ENCODE peak calls at places on chromosomes 4 and X, in four cellular contexts. One of them, this sample, is unnamed.
A peak's percentile ranks its signal among the peaks of the same experiment; 100 is the strongest.

GRCh38 chr4:184232975-184233374 is 15.3 kb upstream of the ENPP6 start:
- DNase-seq in Kasumi-1: no peak
- DNase-seq in activated CD4-positive, alpha-beta T cell treated with anti-CD3 and anti-CD28 coated beads for 1 hour: no peak
- DNase-seq in HFFc6: no peak
- DNase-seq in this sample: no peak

GRCh38 chr4:73589261-73589847 is 30.9 kb downstream of the RASSF6 start:
- DNase-seq in HFFc6: peak; percentile 50
- DNase-seq in activated CD4-positive, alpha-beta T cell treated with anti-CD3 and anti-CD28 coated beads for 1 hour: no peak
- DNase-seq in Kasumi-1: no peak
- DNase-seq in this sample: no peak

GRCh38 chrX:8731579-8732395 is at the start of gene ANOS1:
- DNase-seq in Kasumi-1: peak; percentile 24
- DNase-seq in activated CD4-positive, alpha-beta T cell treated with anti-CD3 and anti-CD28 coated beads for 1 hour: no peak
- DNase-seq in HFFc6: no peak
- DNase-seq in this sample: no peak

GRCh38 chr4:139988863-139989765 is 164.9 kb downstream of the MAML3 start:
- DNase-seq in HFFc6: peak; percentile 86
- DNase-seq in activated CD4-positive, alpha-beta T cell treated with anti-CD3 and anti-CD28 coated beads for 1 hour: no peak
- DNase-seq in Kasumi-1: peak; percentile 32
- DNase-seq in this sample: peak; percentile 72

GRCh38 chr4:77852892-77853495 is 9.6 kb upstream of the MRPL1 start:
- DNase-seq in HFFc6: no peak
- DNase-seq in activated CD4-positive, alpha-beta T cell treated with anti-CD3 and anti-CD28 coated beads for 1 hour: peak; percentile 28
- DNase-seq in Kasumi-1: peak; percentile 91
- DNase-seq in this sample: peak; percentile 74

GRCh38 chrX:48560681-48561080 is 13.6 kb upstream of the RBM3 start:
- DNase-seq in Kasumi-1: no peak
- DNase-seq in HFFc6: no peak
- DNase-seq in activated CD4-positive, alpha-beta T cell treated with anti-CD3 and anti-CD28 coated beads for 1 hour: no peak
- DNase-seq in this sample: no peak

GRCh38 chr4:160848901-160849735 is 1314.7 kb downstream of the FSTL5 start:
- DNase-seq in activated CD4-positive, alpha-beta T cell treated with anti-CD3 and anti-CD28 coated beads for 1 hour: no peak
- DNase-seq in Kasumi-1: no peak
- DNase-seq in HFFc6: no peak
- DNase-seq in this sample: no peak

GRCh38 chr4:21134994-21135393 is 434.7 kb downstream of the PACRGL start:
- DNase-seq in activated CD4-positive, alpha-beta T cell treated with anti-CD3 and anti-CD28 coated beads for 1 hour: no peak
- DNase-seq in Kasumi-1: peak; percentile 43
- DNase-seq in HFFc6: peak; percentile 27
- DNase-seq in this sample: peak; percentile 27

GRCh38 chrX:135436966-135437866 is 15.5 kb downstream of the SMIM10L2A start:
- DNase-seq in HFFc6: no peak
- DNase-seq in Kasumi-1: no peak
- DNase-seq in activated CD4-positive, alpha-beta T cell treated with anti-CD3 and anti-CD28 coated beads for 1 hour: no peak
- DNase-seq in this sample: no peak

GRCh38 chrX:154051210-154051810 is 31.6 kb upstream of the IRAK1 start:
- DNase-seq in HFFc6: peak; percentile 28
- DNase-seq in activated CD4-positive, alpha-beta T cell treated with anti-CD3 and anti-CD28 coated beads for 1 hour: peak; percentile 33
- DNase-seq in Kasumi-1: peak; percentile 37
- DNase-seq in this sample: peak; percentile 49

GRCh38 chrX:11766487-11766886 is 8.4 kb downstream of the MSL3 start:
- DNase-seq in Kasumi-1: no peak
- DNase-seq in HFFc6: no peak
- DNase-seq in activated CD4-positive, alpha-beta T cell treated with anti-CD3 and anti-CD28 coated beads for 1 hour: peak; percentile 14
- DNase-seq in this sample: no peak

GRCh38 chr4:90127223-90127705 is at the start of gene CCSER1:
- DNase-seq in HFFc6: no peak
- DNase-seq in Kasumi-1: peak; percentile 78
- DNase-seq in activated CD4-positive, alpha-beta T cell treated with anti-CD3 and anti-CD28 coated beads for 1 hour: peak; percentile 15
- DNase-seq in this sample: no peak

GRCh38 chr4:140807491-140808257 is 51.5 kb upstream of the TBC1D9 start:
- DNase-seq in activated CD4-positive, alpha-beta T cell treated with anti-CD3 and anti-CD28 coated beads for 1 hour: no peak
- DNase-seq in HFFc6: peak; percentile 2
- DNase-seq in Kasumi-1: no peak
- DNase-seq in this sample: peak; percentile 84

GRCh38 chr4:151152033-151152432 is 52.6 kb downstream of the RPS3A start:
- DNase-seq in activated CD4-positive, alpha-beta T cell treated with anti-CD3 and anti-CD28 coated beads for 1 hour: no peak
- DNase-seq in Kasumi-1: peak; percentile 30
- DNase-seq in HFFc6: no peak
- DNase-seq in this sample: no peak

GRCh38 chr4:155906554-155907247 is 3.2 kb downstream of the TDO2 start:
- DNase-seq in activated CD4-positive, alpha-beta T cell treated with anti-CD3 and anti-CD28 coated beads for 1 hour: no peak
- DNase-seq in Kasumi-1: no peak
- DNase-seq in HFFc6: peak; percentile 86
- DNase-seq in this sample: no peak

GRCh38 chr4:139899346-139899745 is 233.7 kb downstream of the MGST2 start:
- DNase-seq in Kasumi-1: no peak
- DNase-seq in activated CD4-positive, alpha-beta T cell treated with anti-CD3 and anti-CD28 coated beads for 1 hour: no peak
- DNase-seq in HFFc6: no peak
- DNase-seq in this sample: no peak

GRCh38 chrX:9690046-9690445 is 75.6 kb downstream of the GPR143 start:
- DNase-seq in HFFc6: no peak
- DNase-seq in Kasumi-1: no peak
- DNase-seq in activated CD4-positive, alpha-beta T cell treated with anti-CD3 and anti-CD28 coated beads for 1 hour: no peak
- DNase-seq in this sample: no peak